ENCODE peak calls at places on chromosomes 4 and X, in six cellular contexts. One of them, this sample, is unnamed.

GRCh38 chr4:121758896-121759568 is 5.9 kb downstream of the SMIM43 start:
- DNase-seq in natural killer cell: no peak
- DNase-seq in astrocyte: no peak
- DNase-seq in colonic mucosa: no peak
- DNase-seq in astrocyte of the spinal cord: no peak
- DNase-seq in BJ: no peak
- DNase-seq in this sample: peak; percentile 17

GRCh38 chr4:16289872-16290554 is 63.7 kb upstream of the TAPT1 start:
- DNase-seq in astrocyte of the spinal cord: peak; percentile 52
- DNase-seq in colonic mucosa: no peak
- DNase-seq in BJ: no peak
- DNase-seq in astrocyte: peak; percentile 8
- DNase-seq in natural killer cell: no peak
- DNase-seq in this sample: peak; percentile 34

GRCh38 chr4:94566420-94566819 is 114.7 kb downstream of the PDLIM5 start:
- DNase-seq in astrocyte of the spinal cord: no peak
- DNase-seq in BJ: no peak
- DNase-seq in colonic mucosa: no peak
- DNase-seq in astrocyte: no peak
- DNase-seq in natural killer cell: no peak
- DNase-seq in this sample: no peak

GRCh38 chr4:10006236-10006603 is 15.1 kb downstream of the SLC2A9 start:
- DNase-seq in colonic mucosa: peak; percentile 78
- DNase-seq in BJ: peak; percentile 28
- DNase-seq in astrocyte: peak; percentile 21
- DNase-seq in astrocyte of the spinal cord: peak; percentile 8
- DNase-seq in natural killer cell: no peak
- DNase-seq in this sample: peak; percentile 32

GRCh38 chr4:128757712-128758111 is 51.8 kb upstream of the JADE1 start:
- DNase-seq in natural killer cell: no peak
- DNase-seq in colonic mucosa: no peak
- DNase-seq in BJ: no peak
- DNase-seq in astrocyte: no peak
- DNase-seq in astrocyte of the spinal cord: no peak
- DNase-seq in this sample: no peak

GRCh38 chrX:36898301-36898700 is 109.9 kb upstream of the FAM47C start:
- DNase-seq in natural killer cell: no peak
- DNase-seq in astrocyte of the spinal cord: no peak
- DNase-seq in colonic mucosa: no peak
- DNase-seq in astrocyte: no peak
- DNase-seq in BJ: no peak
- DNase-seq in this sample: no peak

GRCh38 chr4:188370781-188371180 is 231.5 kb downstream of the TRIML1 start:
- DNase-seq in astrocyte: no peak
- DNase-seq in natural killer cell: no peak
- DNase-seq in BJ: no peak
- DNase-seq in colonic mucosa: no peak
- DNase-seq in astrocyte of the spinal cord: no peak
- DNase-seq in this sample: no peak

GRCh38 chrX:153744210-153745066 is 19.6 kb upstream of the PLXNB3 start:
- DNase-seq in natural killer cell: no peak
- DNase-seq in colonic mucosa: peak; percentile 51
- DNase-seq in astrocyte: no peak
- DNase-seq in astrocyte of the spinal cord: no peak
- DNase-seq in BJ: no peak
- DNase-seq in this sample: no peak

GRCh38 chrX:45711231-45711630 is 510.6 kb upstream of the DIPK2B start:
- DNase-seq in natural killer cell: no peak
- DNase-seq in colonic mucosa: no peak
- DNase-seq in BJ: no peak
- DNase-seq in astrocyte of the spinal cord: peak; percentile 65
- DNase-seq in astrocyte: peak; percentile 75
- DNase-seq in this sample: peak; percentile 41

GRCh38 chrX:323721-324628 is 5.4 kb upstream of the GTPBP6 start:
- DNase-seq in astrocyte: peak; percentile 76
- DNase-seq in BJ: no peak
- DNase-seq in colonic mucosa: no peak
- DNase-seq in natural killer cell: no peak
- DNase-seq in astrocyte of the spinal cord: peak; percentile 69
- DNase-seq in this sample: peak; percentile 44

GRCh38 chr4:138875886-138876608 is 139.5 kb upstream of the NOCT start:
- DNase-seq in colonic mucosa: no peak
- DNase-seq in BJ: peak; percentile 82
- DNase-seq in natural killer cell: no peak
- DNase-seq in astrocyte: peak; percentile 95
- DNase-seq in astrocyte of the spinal cord: peak; percentile 79
- DNase-seq in this sample: peak; percentile 73

GRCh38 chrX:5650904-5651303 is 577.8 kb downstream of the NLGN4X start:
- DNase-seq in BJ: no peak
- DNase-seq in astrocyte: no peak
- DNase-seq in colonic mucosa: no peak
- DNase-seq in natural killer cell: no peak
- DNase-seq in astrocyte of the spinal cord: no peak
- DNase-seq in this sample: no peak

GRCh38 chrX:49251325-49251724 is 13.2 kb downstream of the FOXP3 start:
- DNase-seq in colonic mucosa: no peak
- DNase-seq in astrocyte: no peak
- DNase-seq in BJ: no peak
- DNase-seq in astrocyte of the spinal cord: no peak
- DNase-seq in natural killer cell: no peak
- DNase-seq in this sample: no peak

GRCh38 chrX:70439016-70439415 is 5.6 kb upstream of the DLG3 start:
- DNase-seq in natural killer cell: no peak
- DNase-seq in astrocyte of the spinal cord: peak; percentile 22
- DNase-seq in colonic mucosa: no peak
- DNase-seq in astrocyte: peak; percentile 16
- DNase-seq in BJ: no peak
- DNase-seq in this sample: no peak

GRCh38 chrX:10725071-10725470 is 104.7 kb upstream of the MID1 start:
- DNase-seq in astrocyte of the spinal cord: no peak
- DNase-seq in BJ: no peak
- DNase-seq in colonic mucosa: no peak
- DNase-seq in natural killer cell: no peak
- DNase-seq in astrocyte: no peak
- DNase-seq in this sample: no peak

GRCh38 chr4:2799971-2800690 is 7.2 kb downstream of the SH3BP2 start:
- DNase-seq in astrocyte of the spinal cord: no peak
- DNase-seq in natural killer cell: no peak
- DNase-seq in astrocyte: no peak
- DNase-seq in BJ: no peak
- DNase-seq in colonic mucosa: peak; percentile 21
- DNase-seq in this sample: no peak

DNA sequence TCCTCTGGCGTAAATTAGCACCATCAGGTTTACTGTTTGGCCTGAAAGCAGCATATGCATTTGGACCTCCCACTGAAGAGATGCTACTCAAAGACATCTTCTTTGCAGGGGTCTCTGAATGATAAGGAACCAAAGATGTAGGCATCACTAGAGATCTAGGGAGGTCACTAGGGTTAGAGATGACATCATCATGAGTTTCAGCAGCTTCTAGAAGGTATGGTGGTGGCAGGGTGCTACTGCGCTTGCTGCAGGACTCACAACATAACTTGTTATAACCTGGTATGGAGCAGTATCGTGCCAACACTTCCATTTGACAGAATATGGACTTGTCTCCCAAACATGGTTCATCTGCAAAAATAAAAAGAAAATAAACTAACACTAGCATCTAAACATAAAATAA is 251.6 kb downstream of the NPFFR2 start:
- DNase-seq in BJ: no peak
- DNase-seq in astrocyte: no peak
- DNase-seq in natural killer cell: no peak
- DNase-seq in colonic mucosa: no peak
- DNase-seq in astrocyte of the spinal cord: no peak
- DNase-seq in this sample: no peak
- TF ChIP-seq CTCF in BJ: no peak
- TF ChIP-seq CTCF in astrocyte: no peak
- TF ChIP-seq CTCF in natural killer cell: no peak
- TF ChIP-seq CTCF in colonic mucosa: no peak
- TF ChIP-seq CTCF in astrocyte of the spinal cord: no peak
- TF ChIP-seq CTCF in this sample: peak; percentile 30

DNA sequence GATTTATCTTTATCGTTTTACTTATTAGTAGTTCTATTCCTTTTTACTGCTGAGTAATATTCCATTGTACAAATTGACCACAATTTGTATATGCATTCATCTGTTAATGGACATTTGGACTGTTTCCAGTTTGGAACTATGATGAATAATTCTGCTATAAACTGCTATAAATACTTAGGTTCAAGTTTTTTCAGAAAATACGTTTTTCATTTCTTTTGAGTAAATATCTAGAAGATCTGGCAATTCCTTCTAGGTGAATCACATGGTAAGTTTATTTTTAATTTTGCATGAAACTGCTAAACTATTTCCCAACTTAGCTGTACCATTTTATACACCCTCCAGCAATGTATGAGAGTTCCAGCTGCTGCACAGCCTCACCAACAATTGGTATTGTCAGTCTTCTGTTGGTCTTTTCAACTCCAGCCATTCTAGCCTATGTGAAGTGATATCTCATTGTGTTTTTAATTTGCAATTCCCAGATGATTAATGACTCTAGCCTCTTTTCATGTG is 22.2 kb downstream of the LIN54 start:
- DNase-seq in BJ: peak; percentile 86
- DNase-seq in colonic mucosa: no peak
- DNase-seq in astrocyte: peak; percentile 81
- DNase-seq in astrocyte of the spinal cord: peak; percentile 68
- DNase-seq in natural killer cell: no peak
- DNase-seq in this sample: peak; percentile 91
- TF ChIP-seq CTCF in BJ: no peak
- TF ChIP-seq CTCF in colonic mucosa: no peak
- TF ChIP-seq CTCF in astrocyte: no peak
- TF ChIP-seq CTCF in astrocyte of the spinal cord: no peak
- TF ChIP-seq CTCF in natural killer cell: no peak
- TF ChIP-seq CTCF in this sample: no peak

GRCh38 chrX:155218777-155219176 is 2.5 kb downstream of the VBP1 start:
- DNase-seq in astrocyte of the spinal cord: no peak
- DNase-seq in astrocyte: no peak
- DNase-seq in BJ: no peak
- DNase-seq in natural killer cell: no peak
- DNase-seq in colonic mucosa: no peak
- DNase-seq in this sample: no peak

GRCh38 chrX:155216940-155217450 is 735 bp downstream of the VBP1 start:
- DNase-seq in BJ: no peak
- DNase-seq in natural killer cell: no peak
- DNase-seq in colonic mucosa: no peak
- DNase-seq in astrocyte of the spinal cord: no peak
- DNase-seq in astrocyte: peak; percentile 28
- DNase-seq in this sample: peak; percentile 1

GRCh38 chrX:155215443-155216178 is 649 bp upstream of the VBP1 start:
- DNase-seq in natural killer cell: no peak
- DNase-seq in astrocyte of the spinal cord: peak; percentile 1
- DNase-seq in astrocyte: no peak
- DNase-seq in colonic mucosa: no peak
- DNase-seq in BJ: no peak
- DNase-seq in this sample: no peak

GRCh38 chrX:155213731-155214130 is 2.5 kb upstream of the VBP1 start:
- DNase-seq in natural killer cell: no peak
- DNase-seq in astrocyte of the spinal cord: no peak
- DNase-seq in BJ: no peak
- DNase-seq in colonic mucosa: no peak
- DNase-seq in astrocyte: no peak
- DNase-seq in this sample: no peak

GRCh38 chrX:155216179-155216939 is at the start of gene VBP1:
- DNase-seq in natural killer cell: peak; percentile 78
- DNase-seq in colonic mucosa: peak; percentile 90
- DNase-seq in astrocyte: peak; percentile 95
- DNase-seq in BJ: peak; percentile 77
- DNase-seq in astrocyte of the spinal cord: peak; percentile 95
- DNase-seq in this sample: peak; percentile 94
- TF ChIP-seq CTCF in natural killer cell: peak; percentile 57
- TF ChIP-seq CTCF in colonic mucosa: peak; percentile 21
- TF ChIP-seq CTCF in astrocyte: no peak
- TF ChIP-seq CTCF in BJ: peak; percentile 39
- TF ChIP-seq CTCF in astrocyte of the spinal cord: peak; percentile 43
- TF ChIP-seq CTCF in this sample: peak; percentile 72

DNA sequence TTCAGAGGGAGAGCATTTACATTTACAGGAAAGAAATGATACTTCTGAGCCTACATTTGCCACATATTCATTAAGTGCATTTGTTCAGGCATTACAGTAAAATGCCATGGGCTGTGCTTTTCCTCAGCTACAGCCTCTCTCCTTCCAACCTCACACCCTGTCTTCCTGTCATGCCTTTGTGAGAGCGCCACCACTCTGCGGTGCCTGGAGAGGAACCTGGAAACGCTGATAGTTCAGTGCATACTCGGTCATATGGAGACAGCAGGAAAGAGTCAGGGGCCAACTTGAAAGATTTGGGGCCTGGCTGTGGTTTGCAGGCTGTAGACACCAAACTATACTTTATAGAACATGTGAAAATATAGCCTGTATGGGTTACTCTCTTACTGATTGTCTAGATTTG is 40.5 kb downstream of the NFKB1 start:
- DNase-seq in natural killer cell: no peak
- DNase-seq in BJ: no peak
- DNase-seq in astrocyte of the spinal cord: no peak
- DNase-seq in astrocyte: no peak
- DNase-seq in colonic mucosa: peak; percentile 23
- DNase-seq in this sample: no peak
- TF ChIP-seq CTCF in natural killer cell: no peak
- TF ChIP-seq CTCF in BJ: no peak
- TF ChIP-seq CTCF in astrocyte of the spinal cord: no peak
- TF ChIP-seq CTCF in astrocyte: no peak
- TF ChIP-seq CTCF in colonic mucosa: no peak
- TF ChIP-seq CTCF in this sample: no peak

DNA sequence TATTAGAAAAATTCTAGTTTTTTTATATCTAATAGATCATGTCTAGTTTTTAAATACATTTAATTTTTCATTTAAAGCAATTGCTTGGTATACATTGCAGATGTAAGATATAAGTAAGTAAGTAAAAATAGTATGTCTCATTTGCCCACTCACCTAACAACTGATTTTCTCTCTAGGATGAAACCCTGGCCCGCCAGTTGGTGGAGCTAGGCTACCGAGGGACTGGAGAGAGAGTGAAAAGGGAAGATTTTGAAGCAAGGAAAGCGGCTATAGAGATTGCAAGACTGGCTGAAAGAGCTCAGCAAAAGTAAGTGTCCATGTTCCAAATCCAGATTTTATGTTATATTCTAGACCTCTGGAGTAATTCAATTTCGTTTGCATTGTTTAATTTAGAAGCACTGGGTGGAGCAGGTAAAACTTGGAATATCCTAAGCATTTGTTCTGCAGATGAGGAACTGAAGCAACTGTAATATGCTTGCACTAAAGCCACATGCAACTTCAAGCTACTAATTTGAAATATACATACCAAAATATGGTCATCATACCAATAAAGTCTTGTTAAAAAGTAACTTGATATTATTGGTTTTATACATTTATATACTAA is 27.1 kb downstream of the CFAP299 start:
- DNase-seq in BJ: no peak
- DNase-seq in astrocyte of the spinal cord: peak; percentile 55
- DNase-seq in astrocyte: peak; percentile 6
- DNase-seq in natural killer cell: no peak
- DNase-seq in colonic mucosa: peak; percentile 50
- DNase-seq in this sample: peak; percentile 10
- TF ChIP-seq CTCF in BJ: peak; percentile 76
- TF ChIP-seq CTCF in astrocyte of the spinal cord: peak; percentile 78
- TF ChIP-seq CTCF in astrocyte: peak; percentile 70
- TF ChIP-seq CTCF in natural killer cell: peak; percentile 57
- TF ChIP-seq CTCF in colonic mucosa: peak; percentile 52
- TF ChIP-seq CTCF in this sample: peak; percentile 70

This sample was measured in HFFc6.